ENCODE peak calls at places on chromosomes 16 and 17, in nine cellular contexts. W is CD8-positive, alpha-beta T cell; B is H9; J is astrocyte of the spinal cord; V is A673; D is AG04450; X is IMR-90; K is Peyer's patch; T is brain microvascular endothelial cell. E is an unnamed sample.

GRCh38 chr17:39161967-39162366 is 4.0 kb downstream of the ARL5C start:
- DNase-seq in T (no peak), V (no peak), B (no peak), J (no peak), X (no peak), K (no peak), W (no peak), D (no peak), E (no peak)

GRCh38 chr16:12904041-12904671 is 2.8 kb downstream of the SHISA9 start:
- DNase-seq in X (no peak), T (no peak), K (no peak), V (no peak), W (no peak), B (peak; percentile 48), D (no peak), J (no peak), E (no peak)

GRCh38 chr17:59688008-59688407 is 19.2 kb downstream of the PTRH2 start:
- DNase-seq in W (no peak), V (no peak), J (no peak), T (no peak), D (no peak), K (no peak), B (no peak), X (peak; percentile 31), E (no peak)

GRCh38 chr17:64110436-64111152 is 19.4 kb downstream of the ERN1 start:
- DNase-seq in W (no peak), K (no peak), X (no peak), D (no peak), T (no peak), V (no peak), B (peak; percentile 20), J (no peak), E (no peak)

GRCh38 chr16:27721548-27722265 is 171.8 kb downstream of the KATNIP start:
- DNase-seq in X (peak; percentile 78), T (peak; percentile 41), W (no peak), D (peak; percentile 77), V (no peak), K (no peak), B (no peak), J (peak; percentile 55), E (no peak)

GRCh38 chr17:76173474-76173873 is 32.4 kb upstream of the FOXJ1 start:
- DNase-seq in X (no peak), K (no peak), T (no peak), W (no peak), V (no peak), D (no peak), B (no peak), J (no peak), E (no peak)

GRCh38 chr17:79788989-79789942 is 7.6 kb downstream of the CBX8 start:
- DNase-seq in W (no peak), V (peak; percentile 81), K (no peak), D (no peak), B (peak; percentile 93), T (no peak), J (no peak), X (no peak), E (no peak)

GRCh38 chr17:57783338-57783742 is 38.2 kb upstream of the CCDC182 start:
- DNase-seq in J (peak; percentile 37), W (peak; percentile 85), D (no peak), V (peak; percentile 92), X (peak; percentile 5), T (peak; percentile 14), B (peak; percentile 96), K (peak; percentile 52), E (peak; percentile 86)

GRCh38 chr17:74202879-74203432 is 522 bp upstream of the RPL38 start:
- DNase-seq in T (no peak), B (no peak), J (no peak), W (no peak), D (no peak), V (peak; percentile 33), K (no peak), X (no peak), E (no peak)

GRCh38 chr17:77124192-77124908 is 16.4 kb upstream of the SEC14L1 start:
- DNase-seq in W (no peak), X (peak; percentile 68), T (peak; percentile 94), J (peak; percentile 84), B (no peak), D (no peak), K (no peak), V (no peak), E (no peak)

GRCh38 chr17:76643553-76644148 is at the start of gene ST6GALNAC1:
- DNase-seq in D (no peak), K (no peak), J (no peak), V (no peak), X (no peak), W (no peak), T (no peak), B (no peak), E (no peak)

GRCh38 chr17:31527606-31528005 is 136.1 kb downstream of the RAB11FIP4 start:
- DNase-seq in B (no peak), J (peak; percentile 19), V (no peak), X (peak; percentile 55), T (peak; percentile 73), D (no peak), K (no peak), W (no peak), E (no peak)

GRCh38 chr17:65055280-65055707 is 1.2 kb downstream of the GNA13 start:
- DNase-seq in D (no peak), J (no peak), K (peak; percentile 38), B (no peak), X (no peak), T (no peak), V (no peak), W (no peak), E (no peak)

GRCh38 chr17:61484174-61484573 is 32.0 kb downstream of the TBX4 start:
- DNase-seq in X (no peak), K (no peak), D (no peak), J (no peak), V (no peak), T (no peak), B (no peak), W (no peak), E (no peak)

GRCh38 chr16:31005350-31006085 is 4.9 kb downstream of the STX1B start:
- DNase-seq in X (peak; percentile 76), V (no peak), T (no peak), K (no peak), J (no peak), D (no peak), W (no peak), B (no peak), E (no peak)

GRCh38 chr17:1495265-1495664 is 2.8 kb upstream of the MYO1C start:
- DNase-seq in B (no peak), K (no peak), T (no peak), D (no peak), X (no peak), V (no peak), W (no peak), J (no peak), E (no peak)

DNA sequence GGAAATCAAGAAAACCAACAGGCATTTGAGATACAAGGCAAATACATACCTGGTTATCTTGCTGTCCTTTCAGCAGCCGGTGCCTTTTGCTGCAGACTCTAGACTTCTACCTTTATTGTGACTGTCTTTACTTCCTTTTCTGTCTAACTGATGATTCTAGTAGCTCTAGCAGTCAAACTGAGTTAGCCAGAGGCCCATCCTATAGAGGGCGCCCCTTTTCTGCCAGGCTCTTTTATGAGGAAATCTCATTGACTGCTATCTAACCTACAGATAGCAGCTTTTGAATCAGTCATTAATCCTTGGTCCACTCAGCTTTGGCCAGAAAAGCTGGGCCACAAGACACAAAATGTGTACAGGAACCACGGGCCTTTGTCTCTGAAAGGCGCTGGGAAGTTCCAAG is 87.5 kb upstream of the WSB1 start:
- DNase-seq in D (no peak), X (no peak), W (no peak), J (no peak), V (peak; percentile 15), K (no peak), T (no peak), B (no peak), E (no peak)
- TF ChIP-seq CTCF in D (peak; percentile 30), X (no peak), W (no peak), J (peak; percentile 21), V (peak; percentile 55), K (peak; percentile 25), T (peak; percentile 51), B (peak; percentile 16), E (no peak)

GRCh38 chr17:48690655-48691054 is 31.7 kb downstream of the PRAC1 start:
- DNase-seq in W (no peak), J (no peak), D (no peak), B (no peak), T (no peak), V (no peak), K (no peak), X (no peak), E (no peak)

GRCh38 chr17:48693178-48693577 is 29.1 kb downstream of the PRAC1 start:
- DNase-seq in B (no peak), V (no peak), T (no peak), J (no peak), K (no peak), W (no peak), D (no peak), X (no peak), E (no peak)

GRCh38 chr17:48692049-48692448 is 30.3 kb downstream of the PRAC1 start:
- DNase-seq in V (no peak), D (no peak), T (no peak), K (no peak), W (no peak), X (no peak), J (no peak), B (no peak), E (no peak)
- TF ChIP-seq CTCF in V (no peak), D (no peak), T (no peak), K (no peak), W (no peak), X (no peak), J (no peak), B (no peak), E (no peak)

GRCh38 chr17:42520540-42520951 is 15.5 kb upstream of the NAGLU start:
- DNase-seq in D (no peak), V (no peak), J (no peak), X (no peak), B (peak; percentile 42), W (peak; percentile 63), K (no peak), T (peak; percentile 39), E (no peak)
- TF ChIP-seq CTCF in D (peak; percentile 35), V (peak; percentile 22), J (peak; percentile 39), X (peak; percentile 20), B (peak; percentile 52), W (no peak), K (peak; percentile 24), T (peak; percentile 51), E (peak; percentile 49)

DNA sequence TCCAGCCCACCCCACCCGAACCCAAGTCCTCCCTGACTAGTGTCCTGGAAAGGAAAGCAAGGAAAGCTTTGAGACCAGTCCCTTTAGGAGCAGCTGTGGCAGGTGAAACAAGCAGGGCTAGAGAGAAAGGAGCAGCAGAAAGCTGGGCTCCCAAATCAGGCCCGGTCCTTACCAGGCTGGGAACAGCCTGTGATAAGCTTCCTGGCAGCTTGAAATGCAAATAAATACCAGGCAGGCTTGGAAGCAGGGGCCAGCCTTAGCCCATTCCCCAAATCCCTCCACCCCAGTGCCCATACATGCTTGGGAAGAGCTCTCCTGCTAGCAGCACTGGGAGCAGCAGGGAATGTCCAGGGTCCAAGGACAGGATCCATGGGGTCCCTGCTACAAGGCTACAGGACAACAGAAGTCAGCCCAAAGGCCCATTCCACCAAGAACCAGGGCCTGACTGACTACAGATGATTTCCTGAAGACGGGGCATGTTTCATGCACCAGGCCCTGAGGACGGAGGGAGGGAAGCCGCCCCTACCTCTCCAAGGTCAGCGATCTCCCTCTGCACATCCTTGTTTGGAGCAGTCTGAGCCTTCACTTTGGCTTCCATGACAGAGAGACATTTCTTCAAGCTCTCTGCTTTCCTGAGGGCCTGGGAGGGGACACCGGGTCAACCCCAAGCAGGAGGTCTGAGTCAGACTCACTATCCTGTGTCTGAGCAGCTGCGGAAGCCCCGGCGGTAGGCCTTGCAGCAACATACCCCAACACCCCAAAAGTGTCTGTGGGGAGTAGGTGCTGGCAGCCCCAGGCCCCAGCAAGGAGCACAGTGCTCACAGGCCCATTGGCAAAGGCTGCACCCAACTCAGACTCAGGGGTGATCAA is 2.6 kb upstream of the EXOSC6 start:
- DNase-seq in T (peak; percentile 56), X (peak; percentile 11), W (no peak), B (no peak), D (no peak), K (no peak), V (no peak), J (peak; percentile 18), E (no peak)
- TF ChIP-seq CTCF in T (no peak), X (no peak), W (peak; percentile 12), B (no peak), D (no peak), K (no peak), V (no peak), J (no peak), E (no peak)

E was measured in progenitor cell of endocrine pancreas.